ENCODE peak calls at places on chromosomes 5 and 9, in ten cellular contexts. M is tibial artery; T is foreskin fibroblast; W is epithelial cell of proximal tubule; L is H7; Y is A549; Z is fibroblast of the aortic adventitia; X is right lobe of liver; O is CD8-positive, alpha-beta T cell; J is upper lobe of left lung. R is an unnamed sample.

GRCh38 chr9:106051573-106051972 is 357.2 kb downstream of the TMEM38B start:
- DNase-seq in L (no peak), T (no peak), Z (no peak), J (no peak), M (no peak), O (no peak), W (no peak), X (no peak), Y (no peak), R (no peak)

GRCh38 chr9:16960084-16960483 is 89.6 kb upstream of the BNC2 start:
- DNase-seq in W (no peak), J (no peak), Z (peak; percentile 29), T (peak; percentile 45), Y (no peak), M (no peak), O (no peak), X (no peak), L (no peak), R (no peak)

GRCh38 chr9:104177003-104177611 is 83.0 kb downstream of the SMC2 start:
- DNase-seq in W (no peak), Z (peak; percentile 66), L (no peak), O (no peak), J (no peak), Y (no peak), X (no peak), M (no peak), T (no peak), R (no peak)

GRCh38 chr5:100838048-100838473 is 65.0 kb downstream of the ST8SIA4 start:
- DNase-seq in W (no peak), Z (no peak), L (no peak), T (no peak), M (no peak), O (no peak), J (no peak), X (no peak), Y (no peak), R (no peak)

GRCh38 chr5:147234098-147234824 is 565 bp upstream of the STK32A start:
- DNase-seq in T (no peak), O (no peak), W (no peak), Y (no peak), M (no peak), Z (no peak), J (no peak), X (no peak), L (peak; percentile 49), R (no peak)

GRCh38 chr5:115194671-115195070 is 25.0 kb upstream of the TRIM36 start:
- DNase-seq in W (no peak), Z (peak; percentile 56), L (no peak), M (no peak), O (no peak), X (peak; percentile 29), Y (no peak), J (no peak), T (peak; percentile 14), R (no peak)

GRCh38 chr9:110638381-110638954 is 30.1 kb upstream of the MUSK start:
- DNase-seq in T (no peak), Y (no peak), O (no peak), M (no peak), J (no peak), Z (peak; percentile 79), W (no peak), X (no peak), L (no peak), R (no peak)

GRCh38 chr9:86925686-86926085 is 21.6 kb downstream of the GAS1 start:
- DNase-seq in X (no peak), O (no peak), T (no peak), L (no peak), Y (no peak), J (no peak), M (no peak), Z (peak; percentile 63), W (no peak), R (no peak)

GRCh38 chr9:98108540-98109031 is 10.4 kb downstream of the TRIM14 start:
- DNase-seq in X (no peak), Z (no peak), O (peak; percentile 62), M (no peak), T (no peak), Y (no peak), L (no peak), J (no peak), W (no peak), R (no peak)

GRCh38 chr9:79196606-79197005 is 375.2 kb upstream of the TLE4 start:
- DNase-seq in O (no peak), Y (no peak), M (no peak), L (no peak), W (no peak), J (no peak), T (no peak), X (no peak), Z (peak; percentile 79), R (no peak)

GRCh38 chr5:87400305-87400899 is 12.3 kb downstream of the CCNH start:
- DNase-seq in O (no peak), X (no peak), Z (peak; percentile 60), W (no peak), T (no peak), M (no peak), L (no peak), J (no peak), Y (peak; percentile 57), R (no peak)

GRCh38 chr5:88502179-88503064 is 233.8 kb upstream of the TMEM161B start:
- DNase-seq in X (no peak), Z (peak; percentile 14), J (no peak), T (peak; percentile 0), O (no peak), W (no peak), M (no peak), Y (no peak), L (no peak), R (no peak)

GRCh38 chr5:148063861-148064260 is at the start of gene SPINK5:
- DNase-seq in T (no peak), Y (no peak), L (no peak), O (no peak), M (no peak), W (no peak), J (no peak), Z (no peak), X (no peak), R (no peak)

GRCh38 chr5:132677191-132677590 is 3.4 kb downstream of the IL4 start:
- DNase-seq in X (no peak), W (peak; percentile 56), T (peak; percentile 88), M (peak; percentile 63), J (no peak), L (peak; percentile 76), O (peak; percentile 5), Z (peak; percentile 80), Y (peak; percentile 97), R (no peak)

GRCh38 chr5:139272471-139273321 is 20.8 kb upstream of the MATR3 start:
- DNase-seq in M (no peak), Y (no peak), O (peak; percentile 59), L (peak; percentile 34), X (no peak), W (no peak), J (no peak), Z (peak; percentile 34), T (peak; percentile 57), R (no peak)
- H3K4me3 ChIP-seq in M (peak overlapping the region; percentile 56), Y (peak overlapping the region; percentile 80), O (peak overlapping the region; percentile 86), L (no peak overlapping the region), X (no peak overlapping the region), W (no peak overlapping the region), J (no peak overlapping the region), Z (no peak overlapping the region), T (no peak overlapping the region), R (no peak overlapping the region)

GRCh38 chr9:130466537-130467217 is 21.9 kb downstream of the ASS1 start:
- DNase-seq in T (no peak), J (peak; percentile 62), W (no peak), X (peak; percentile 86), Y (no peak), Z (no peak), O (no peak), M (no peak), L (no peak), R (no peak)
- H3K4me3 ChIP-seq in T (no peak overlapping the region), J (no peak overlapping the region), W (no peak overlapping the region), X (no peak overlapping the region), Y (no peak overlapping the region), Z (no peak overlapping the region), O (no peak overlapping the region), M (no peak overlapping the region), L (no peak overlapping the region), R (no peak overlapping the region)

GRCh38 chr5:117455236-117456233 is 880.9 kb upstream of the SEMA6A start:
- DNase-seq in Z (no peak), L (no peak), Y (no peak), O (no peak), J (no peak), W (no peak), X (peak; percentile 19), T (no peak), M (no peak), R (no peak)

DNA sequence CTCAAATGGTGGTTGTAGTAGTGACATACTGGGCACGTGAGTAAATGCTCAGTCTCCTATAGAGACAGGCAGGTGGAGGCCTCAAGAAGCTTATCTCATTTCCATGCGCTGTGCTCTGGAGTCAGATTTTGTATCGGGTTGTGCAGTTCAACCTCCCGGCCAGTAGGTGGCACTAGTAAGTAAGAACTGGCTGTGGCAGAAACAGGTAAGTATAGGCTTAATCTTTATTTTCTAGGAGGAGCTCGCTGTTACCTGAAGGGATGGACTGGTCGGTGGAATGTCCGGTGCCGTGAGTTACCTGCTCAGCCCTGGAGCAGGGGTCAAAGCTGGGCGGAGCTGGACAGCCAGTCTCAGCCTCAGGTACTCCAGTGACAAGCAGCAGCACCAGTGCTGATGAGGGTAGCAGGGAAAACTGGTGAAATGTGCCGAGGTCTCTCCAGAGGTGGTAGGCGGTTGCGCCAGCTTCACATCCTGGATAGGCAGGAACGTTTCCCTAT is 880.1 kb upstream of the SEMA6A start:
- DNase-seq in O (peak; percentile 50), Y (peak; percentile 2), Z (no peak), M (peak; percentile 42), W (no peak), X (peak; percentile 28), T (no peak), J (peak; percentile 17), L (no peak), R (peak; percentile 41)
- H3K4me3 ChIP-seq in O (peak overlapping the region; percentile 22), Y (no peak overlapping the region), Z (no peak overlapping the region), M (no peak overlapping the region), W (peak overlapping the region; percentile 59), X (peak overlapping the region; percentile 35), T (no peak overlapping the region), J (peak overlapping the region; percentile 41), L (peak overlapping the region; percentile 58), R (no peak overlapping the region)

GRCh38 chr5:127076730-127077129 is 3.4 kb upstream of the C5orf63 start:
- DNase-seq in T (peak; percentile 69), X (no peak), J (no peak), Y (no peak), W (no peak), L (peak; percentile 64), O (no peak), M (no peak), Z (peak; percentile 51), R (no peak)
- H3K4me3 ChIP-seq in T (no peak overlapping the region), X (no peak overlapping the region), J (no peak overlapping the region), Y (no peak overlapping the region), W (no peak overlapping the region), L (no peak overlapping the region), O (no peak overlapping the region), M (no peak overlapping the region), Z (no peak overlapping the region), R (no peak overlapping the region)

DNA sequence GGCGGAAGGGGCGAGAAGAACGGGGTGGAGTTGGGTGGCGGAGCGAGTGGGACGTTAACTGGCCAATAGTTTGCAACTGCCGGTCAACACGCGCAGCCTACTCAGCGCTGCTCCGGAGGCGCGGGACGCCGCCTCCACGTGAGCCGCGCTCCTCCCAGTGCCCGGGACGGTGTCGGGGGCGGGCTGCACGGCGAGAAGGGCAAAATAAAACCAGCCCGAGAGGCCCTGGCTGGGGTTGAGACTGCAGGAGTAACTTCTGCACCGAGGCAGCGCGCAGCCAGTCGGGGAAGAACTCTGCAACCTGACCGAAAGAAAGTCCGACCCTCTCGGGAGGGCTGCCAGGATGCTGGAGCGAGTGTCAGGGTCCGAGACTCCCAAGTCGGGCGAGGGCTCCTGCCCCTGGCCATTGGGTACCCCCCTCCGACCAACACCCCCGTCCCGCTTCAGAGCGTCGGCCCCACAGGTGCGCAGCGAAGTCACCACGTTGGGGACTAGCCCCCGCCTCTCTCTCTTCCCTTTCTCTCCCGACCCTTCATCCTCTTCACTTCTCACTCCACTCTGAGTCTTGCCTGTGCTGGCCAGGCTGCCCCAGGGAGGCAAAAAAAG is 25.1 kb upstream of the ELAVL2 start:
- DNase-seq in Z (no peak), W (no peak), Y (peak; percentile 12), O (no peak), M (no peak), T (no peak), L (peak; percentile 79), X (peak; percentile 25), J (peak; percentile 85), R (no peak)
- H3K4me3 ChIP-seq in Z (peak overlapping the region; percentile 25), W (peak overlapping the region; percentile 53), Y (peak overlapping the region; percentile 43), O (no peak overlapping the region), M (peak overlapping the region; percentile 39), T (no peak overlapping the region), L (peak overlapping the region; percentile 67), X (peak overlapping the region; percentile 9), J (peak overlapping the region; percentile 41), R (peak overlapping the region; percentile 30)